ENCODE peak calls at places on chromosomes 11 and 22, in seven cellular contexts. X is neuronal stem cell, F is H1, K is H9, Y is mesenchymal stem cell, W is mesendoderm, M is trophoblast cell. N is an unnamed sample.

GRCh38 chr11:111833524-111833923 is 37.9 kb downstream of the ALG9 start:
- DNase-seq in W (no peak), X (no peak), F (no peak), M (peak), Y (no peak), K (no peak), N (no peak)

GRCh38 chr11:115660072-115660805 is 156.0 kb upstream of the CADM1 start:
- DNase-seq in M (peak), K (peak), X (no peak), F (peak), W (no peak), Y (peak), N (no peak)

GRCh38 chr11:78419327-78419726 is 1.7 kb upstream of the GAB2 start:
- DNase-seq in K (no peak), M (peak), F (no peak), X (no peak), Y (peak), W (peak), N (peak)

GRCh38 chr22:36465232-36466021 is 16.0 kb downstream of the TXN2 start:
- DNase-seq in K (no peak), W (peak), M (peak), F (no peak), X (no peak), Y (peak), N (peak)

GRCh38 chr22:48959496-48959895 is 868.2 kb downstream of the BRD1 start:
- DNase-seq in M (no peak), F (peak), Y (no peak), X (no peak), K (peak), W (no peak), N (no peak)

GRCh38 chr22:22752556-22753477 is 108.4 kb downstream of the GGTLC2 start:
- DNase-seq in K (no peak), X (no peak), W (no peak), F (peak), M (peak), Y (peak), N (peak)

GRCh38 chr11:69293087-69293486 is 868 bp upstream of the MYEOV start:
- DNase-seq in X (no peak), Y (no peak), W (peak), K (peak), M (no peak), F (no peak), N (no peak)

GRCh38 chr22:46432164-46433068 is 96.9 kb downstream of the TRMU start:
- DNase-seq in K (no peak), Y (no peak), X (no peak), W (no peak), M (no peak), F (peak), N (no peak)

GRCh38 chr22:44430716-44431115 is 67.3 kb downstream of the RTL6 start:
- DNase-seq in X (no peak), M (no peak), F (no peak), Y (no peak), W (no peak), K (no peak), N (no peak)

GRCh38 chr11:106624377-106624776 is 393.9 kb downstream of the GUCY1A2 start:
- DNase-seq in K (no peak), F (no peak), M (no peak), W (peak), X (no peak), Y (no peak), N (peak)

GRCh38 chr11:70124321-70125061 is 46.4 kb downstream of the ANO1 start:
- DNase-seq in W (no peak), M (no peak), Y (no peak), F (no peak), K (no peak), X (no peak), N (no peak)

GRCh38 chr11:57251491-57252104 is 14.5 kb upstream of the APLNR start:
- DNase-seq in F (no peak), M (no peak), Y (no peak), W (no peak), X (no peak), K (no peak), N (peak)

GRCh38 chr11:119320593-119321524 is 3.9 kb upstream of the MCAM start:
- DNase-seq in W (peak), M (peak), Y (peak), K (peak), F (peak), X (no peak), N (peak)

GRCh38 chr11:28983780-28984179 is 875.6 kb downstream of the METTL15 start:
- DNase-seq in W (no peak), Y (no peak), M (no peak), X (no peak), K (no peak), F (no peak), N (no peak)

GRCh38 chr11:134502153-134502550 is 90.1 kb upstream of the B3GAT1 start:
- DNase-seq in K (no peak), Y (no peak), X (no peak), M (no peak), F (no peak), W (no peak), N (no peak)

GRCh38 chr11:72646472-72646871 is 27.8 kb downstream of the PDE2A start:
- DNase-seq in F (no peak), M (no peak), K (no peak), Y (no peak), W (no peak), X (no peak), N (no peak)

GRCh38 chr11:126720539-126721235 is 279.9 kb downstream of the KIRREL3 start:
- DNase-seq in W (no peak), F (no peak), X (no peak), M (no peak), Y (no peak), K (no peak), N (no peak)

GRCh38 chr11:96267490-96268010 is 75.4 kb downstream of the MAML2 start:
- DNase-seq in X (no peak), Y (peak), W (no peak), F (no peak), M (no peak), K (no peak), N (peak)

GRCh38 chr11:92893276-92893675 is 76.2 kb upstream of the MTNR1B start:
- DNase-seq in F (no peak), Y (no peak), X (no peak), W (no peak), M (no peak), K (no peak), N (no peak)

GRCh38 chr11:62498492-62499286 is 47.9 kb downstream of the AHNAK start:
- DNase-seq in W (no peak), F (no peak), K (no peak), X (no peak), Y (no peak), M (no peak), N (no peak)

GRCh38 chr22:46829140-46829891 is 66.9 kb downstream of the TBC1D22A start:
- DNase-seq in M (peak), F (peak), W (peak), Y (peak), K (no peak), X (no peak), N (peak)

GRCh38 chr11:114075891-114076441 is 16.5 kb downstream of the ZBTB16 start:
- DNase-seq in Y (peak), K (peak), X (peak), M (peak), F (peak), W (peak), N (peak)

GRCh38 chr11:26230021-26230420 is 101.9 kb upstream of the ANO3 start:
- DNase-seq in X (no peak), K (no peak), M (no peak), W (no peak), F (no peak), Y (no peak), N (peak)

GRCh38 chr11:63847363-63847762 is 8.5 kb downstream of the MARK2 start:
- DNase-seq in W (peak), F (no peak), M (peak), X (no peak), K (peak), Y (no peak), N (no peak)

GRCh38 chr11:77542296-77542695 is 47.5 kb upstream of the AQP11 start:
- DNase-seq in K (no peak), F (no peak), Y (no peak), W (no peak), M (no peak), X (no peak), N (peak)

GRCh38 chr11:124915541-124916369 is 3.3 kb upstream of the HEPN1 start:
- DNase-seq in K (no peak), W (no peak), Y (peak), X (no peak), M (no peak), F (no peak), N (peak)

DNA sequence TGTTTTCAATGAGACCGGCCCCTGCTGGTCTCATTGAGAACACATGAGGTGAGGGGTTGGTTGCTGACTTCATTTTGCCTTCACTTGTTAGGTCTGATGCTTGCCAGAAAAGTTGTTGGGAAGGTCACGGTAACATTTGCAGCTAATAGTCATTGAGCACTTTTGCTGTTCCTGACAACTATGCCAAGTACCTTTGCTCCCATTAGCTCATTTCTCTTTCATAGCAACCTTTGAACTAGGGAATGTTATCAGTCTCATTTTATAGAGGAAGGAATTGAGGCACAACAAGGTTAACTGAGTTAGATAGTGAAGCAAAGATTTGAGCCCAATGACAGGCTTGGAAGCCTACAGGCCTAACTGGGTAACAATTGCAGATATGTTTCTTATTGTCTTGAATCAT is 195.4 kb upstream of the LARGE1 start:
- DNase-seq in W (no peak), X (no peak), K (no peak), F (no peak), M (no peak), Y (no peak), N (no peak)
- H4K8ac ChIP-seq in W (no peak), X (no peak), K (no peak), F (no peak), M (no peak), Y (no peak), N (no peak)

GRCh38 chr22:33274214-33274828 is 216.1 kb upstream of the SYN3 start:
- DNase-seq in Y (no peak), X (no peak), K (peak), F (peak), W (peak), M (peak), N (no peak)

GRCh38 chr22:33270596-33270995 is 212.4 kb upstream of the SYN3 start:
- DNase-seq in W (no peak), Y (no peak), F (no peak), X (no peak), K (no peak), M (no peak), N (no peak)

GRCh38 chr22:33271390-33272161 is 213.4 kb upstream of the SYN3 start:
- DNase-seq in K (no peak), F (no peak), Y (no peak), W (no peak), X (no peak), M (no peak), N (peak)

GRCh38 chr22:33272866-33273265 is 214.7 kb upstream of the SYN3 start:
- DNase-seq in M (no peak), X (no peak), F (no peak), W (no peak), Y (no peak), K (no peak), N (no peak)

GRCh38 chr22:33272180-33272579 is 214.0 kb upstream of the SYN3 start:
- DNase-seq in F (no peak), X (no peak), M (no peak), K (no peak), W (no peak), Y (no peak), N (no peak)
- H4K8ac ChIP-seq in F (no peak), X (no peak), M (no peak), K (no peak), W (no peak), Y (no peak), N (no peak)

GRCh38 chr11:67058506-67058905 is 1.9 kb downstream of the RHOD start:
- DNase-seq in F (no peak), W (peak), M (no peak), Y (no peak), X (no peak), K (no peak), N (no peak)

GRCh38 chr11:67059671-67060070 is 3.0 kb downstream of the RHOD start:
- DNase-seq in X (no peak), Y (no peak), M (no peak), K (no peak), W (no peak), F (no peak), N (no peak)

GRCh38 chr11:67066333-67066709 is 9.7 kb downstream of the RHOD start:
- DNase-seq in Y (no peak), K (no peak), X (no peak), F (no peak), M (no peak), W (no peak), N (no peak)

GRCh38 chr11:67060111-67060522 is 3.5 kb downstream of the RHOD start:
- DNase-seq in M (no peak), W (no peak), F (no peak), K (peak), Y (no peak), X (no peak), N (peak)

GRCh38 chr11:67062526-67063373 is 6.1 kb downstream of the RHOD start:
- DNase-seq in F (no peak), W (no peak), Y (no peak), K (no peak), M (peak), X (no peak), N (no peak)
- H4K8ac ChIP-seq in F (no peak), W (no peak), Y (no peak), K (no peak), M (no peak), X (no peak), N (no peak)

GRCh38 chr22:27632451-27633295 is 168.9 kb downstream of the MN1 start:
- DNase-seq in Y (peak), K (no peak), W (no peak), M (no peak), X (no peak), F (no peak), N (no peak)

GRCh38 chr22:27630754-27631153 is 170.8 kb downstream of the MN1 start:
- DNase-seq in M (no peak), F (peak), W (peak), X (no peak), K (peak), Y (no peak), N (no peak)

GRCh38 chr22:27629908-27630733 is 171.4 kb downstream of the MN1 start:
- DNase-seq in M (no peak), F (peak), K (no peak), Y (no peak), X (no peak), W (no peak), N (no peak)

GRCh38 chr22:27633296-27633871 is 168.2 kb downstream of the MN1 start:
- DNase-seq in X (no peak), Y (no peak), W (no peak), M (no peak), F (no peak), K (no peak), N (no peak)

DNA sequence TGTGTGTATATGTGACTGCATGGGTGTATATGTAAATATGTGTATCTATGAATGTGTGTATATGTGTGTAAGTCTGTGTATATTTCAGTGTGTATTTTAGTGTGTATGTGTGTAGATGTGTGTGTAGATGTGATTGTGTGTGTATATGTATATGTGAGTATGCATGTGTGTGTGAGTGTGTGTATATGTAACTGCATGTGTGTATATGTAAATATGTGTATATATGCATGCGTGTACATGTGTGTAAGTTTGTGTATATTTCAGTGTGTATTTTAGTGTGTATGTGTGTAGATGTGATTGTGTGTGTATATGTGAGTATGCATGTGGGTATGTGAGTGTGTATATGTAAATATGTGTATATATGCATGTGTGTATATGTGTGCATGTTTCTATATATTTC is 169.9 kb downstream of the MN1 start:
- DNase-seq in M (no peak), K (no peak), F (no peak), X (no peak), W (no peak), Y (no peak), N (no peak)
- H4K8ac ChIP-seq in M (no peak), K (no peak), F (no peak), X (no peak), W (no peak), Y (no peak), N (no peak)

DNA sequence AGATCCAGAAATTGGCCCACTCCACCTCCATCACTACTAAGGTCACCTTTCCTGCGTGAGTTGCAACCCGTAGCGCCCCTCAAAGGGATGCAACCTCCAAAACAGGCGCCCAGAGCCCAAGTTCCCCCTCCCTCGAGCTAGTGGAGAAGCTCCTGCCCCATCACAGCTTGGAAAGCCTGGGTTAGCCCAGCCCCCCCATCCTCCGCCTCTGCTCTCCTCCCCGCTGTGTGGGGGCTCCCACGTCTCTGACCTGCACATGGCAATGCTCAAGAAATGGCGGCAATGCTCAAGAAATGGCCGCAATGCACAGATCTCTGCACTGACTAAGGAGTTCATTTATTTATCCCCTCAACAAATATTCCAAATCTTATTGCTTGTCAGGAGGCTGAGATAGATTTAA is 932 bp upstream of the RASL10A start:
- DNase-seq in K (no peak), X (no peak), M (no peak), W (no peak), F (no peak), Y (no peak), N (no peak)
- H4K8ac ChIP-seq in K (no peak), X (peak), M (no peak), W (no peak), F (no peak), Y (no peak), N (no peak)

DNA sequence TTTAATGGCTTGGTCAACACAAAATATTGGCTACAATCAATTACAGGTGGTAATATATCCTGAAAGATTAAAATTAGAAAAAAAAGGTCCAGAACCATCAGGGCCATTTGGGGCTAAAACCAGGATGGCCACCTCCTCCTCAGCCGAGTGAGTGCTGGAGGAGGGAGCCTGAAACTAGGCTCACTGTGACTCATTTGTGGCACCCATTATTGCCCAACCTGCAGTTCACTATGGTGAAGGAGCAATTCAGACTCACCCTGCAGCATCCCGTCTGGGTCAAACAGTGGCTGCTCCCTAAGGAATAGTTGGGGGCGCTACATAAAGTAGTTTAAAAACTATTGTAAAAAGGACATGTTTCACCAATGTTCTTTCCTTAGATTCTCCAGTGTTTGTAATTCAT is 60.7 kb downstream of the GLYATL1 start:
- DNase-seq in X (no peak), M (no peak), K (no peak), W (no peak), Y (no peak), F (no peak), N (no peak)
- H4K8ac ChIP-seq in X (no peak), M (no peak), K (no peak), W (no peak), Y (no peak), F (no peak), N (no peak)

GRCh38 chr11:84157639-84158038 is 871.5 kb upstream of the CCDC90B start:
- DNase-seq in W (no peak), K (no peak), F (no peak), Y (no peak), X (no peak), M (no peak), N (no peak)
- H4K8ac ChIP-seq in W (no peak), K (no peak), F (no peak), Y (no peak), X (no peak), M (no peak), N (no peak)

GRCh38 chr11:8947230-8947943 is 4.6 kb upstream of the ASCL3 start:
- DNase-seq in K (no peak), X (no peak), Y (peak), M (no peak), W (no peak), F (no peak), N (peak)

DNA sequence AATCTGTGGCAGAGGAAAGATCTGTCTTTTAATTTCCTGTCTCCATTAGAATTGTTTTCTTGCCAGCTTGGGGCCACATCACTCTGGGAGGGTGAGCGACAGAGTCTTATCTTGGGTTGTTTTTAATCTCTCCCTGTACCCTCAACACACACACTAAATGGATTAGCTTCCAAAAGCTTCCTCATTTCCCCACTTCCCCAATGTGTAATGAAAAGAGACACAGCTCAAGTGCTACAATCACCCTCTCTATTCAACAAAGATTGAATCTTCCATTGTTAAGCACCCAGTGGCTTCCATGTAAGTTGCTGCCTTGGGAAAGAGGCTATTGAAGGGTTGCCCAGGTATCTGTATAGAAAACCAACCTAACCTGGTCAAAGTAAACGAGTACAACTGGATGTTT is 6.1 kb upstream of the ASCL3 start:
- DNase-seq in X (no peak), W (peak), M (no peak), F (no peak), K (no peak), Y (no peak), N (no peak)
- H4K8ac ChIP-seq in X (no peak), W (no peak), M (no peak), F (no peak), K (no peak), Y (no peak), N (no peak)